ENCODE peak calls at places on chromosomes 7 and 10, in five cellular contexts. C is CD8-positive, alpha-beta T cell; T is cardiac muscle cell; D is CD4-positive, alpha-beta memory T cell; G is mucosa of descending colon. N is an unnamed sample. For H3K4me1, the result is how much of the 10 kb centered on the place peaks cover.

GRCh38 chr7:44935583-44935982 is 43.2 kb downstream of the MYO1G start:
- DNase-seq in C (no peak), T (no peak), D (no peak), G (no peak), N (no peak)

GRCh38 chr7:5552123-5552522 is 128.5 kb upstream of the TNRC18 start:
- DNase-seq in C (no peak), T (no peak), D (no peak), G (no peak), N (no peak)

GRCh38 chr7:120033114-120033513 is 239.9 kb upstream of the KCND2 start:
- DNase-seq in C (no peak), T (no peak), D (no peak), G (no peak), N (no peak)

GRCh38 chr7:140062118-140062527 is 628 bp downstream of the PARP12 start:
- DNase-seq in C (peak), T (no peak), D (peak), G (peak), N (peak)

GRCh38 chr10:58086144-58086762 is 181.4 kb downstream of the IPMK start:
- DNase-seq in C (no peak), T (no peak), D (no peak), G (no peak), N (no peak)

GRCh38 chr7:10789170-10789569 is 184.5 kb upstream of the PHF14 start:
- DNase-seq in C (no peak), T (no peak), D (no peak), G (no peak), N (no peak)

GRCh38 chr7:74656421-74656910 is 1.1 kb upstream of the GTF2I start:
- DNase-seq in C (peak), T (peak), D (peak), G (peak), N (peak)

GRCh38 chr7:5177060-5177459 is 13.0 kb upstream of the WIPI2 start:
- DNase-seq in C (no peak), T (no peak), D (no peak), G (peak), N (no peak)

GRCh38 chr10:123526356-123527079 is 139.6 kb upstream of the GPR26 start:
- DNase-seq in C (no peak), T (no peak), D (no peak), G (no peak), N (no peak)

GRCh38 chr7:133411402-133411801 is 158.5 kb downstream of the EXOC4 start:
- DNase-seq in C (no peak), T (no peak), D (no peak), G (no peak), N (no peak)

GRCh38 chr7:158443014-158443687 is 144.5 kb downstream of the PTPRN2 start:
- DNase-seq in C (no peak), T (no peak), D (no peak), G (no peak), N (no peak)

GRCh38 chr7:107971613-107972012 is 31.3 kb downstream of the LAMB1 start:
- DNase-seq in C (no peak), T (no peak), D (no peak), G (no peak), N (no peak)

GRCh38 chr7:71626206-71626605 is 494.3 kb downstream of the GALNT17 start:
- DNase-seq in C (no peak), T (no peak), D (no peak), G (no peak), N (no peak)

GRCh38 chr10:99344715-99345114 is 15.6 kb downstream of the CNNM1 start:
- DNase-seq in C (no peak), T (no peak), D (no peak), G (no peak), N (no peak)

DNA sequence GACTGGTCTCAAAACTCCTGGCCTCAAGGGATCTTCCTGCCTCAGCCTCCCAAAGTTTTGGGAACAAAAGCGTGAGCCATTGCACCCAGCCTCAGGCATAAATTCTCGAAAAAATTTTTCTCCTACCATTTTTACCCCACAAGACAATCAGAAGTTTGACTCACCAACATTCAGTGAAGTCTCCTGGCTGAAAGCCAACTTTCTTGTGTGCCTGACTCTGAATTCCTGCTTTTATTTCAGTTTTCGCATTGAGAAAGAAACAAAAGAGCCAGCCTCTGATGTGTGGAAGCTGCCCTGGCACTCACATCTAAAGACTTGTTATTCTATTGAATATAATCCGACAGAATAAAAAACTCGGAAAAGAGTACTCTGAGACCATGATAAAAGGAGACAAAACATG is 402.9 kb downstream of the MAGI2 start:
- DNase-seq in C (no peak), T (no peak), D (no peak), G (no peak), N (no peak)
- H3K4me1 ChIP-seq in C (under half), T (under half), D (under half), G (under half), N (under half)

DNA sequence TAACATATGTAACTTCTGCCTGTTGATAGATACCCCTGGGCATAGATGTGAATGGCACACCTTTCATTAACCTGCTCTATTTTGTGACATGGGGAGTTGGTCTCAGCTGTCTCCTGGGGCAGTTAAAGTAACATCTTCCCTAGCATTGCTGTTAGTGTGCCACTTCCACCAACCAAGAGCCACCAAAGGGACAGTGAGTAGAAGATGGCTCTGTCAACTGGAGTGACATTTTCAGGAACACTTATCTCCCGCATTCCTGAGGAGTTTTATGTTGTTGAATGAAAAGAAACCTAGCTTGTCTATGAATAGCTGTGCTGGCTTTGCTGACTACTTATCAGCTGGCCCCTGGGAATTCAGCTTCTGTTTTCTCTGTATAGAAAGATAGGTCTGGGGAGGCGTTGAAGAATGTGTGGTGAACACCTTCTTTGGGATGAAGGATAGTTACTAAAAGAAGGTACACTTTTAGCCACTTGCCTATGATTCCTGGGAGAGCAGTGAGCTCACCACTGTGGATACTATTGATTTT is 7.4 kb downstream of the STARD3NL start:
- DNase-seq in C (no peak), T (peak), D (no peak), G (no peak), N (no peak)
- H3K4me1 ChIP-seq in C (under half), T (under half), D (under half), G (under half), N (under half)

DNA sequence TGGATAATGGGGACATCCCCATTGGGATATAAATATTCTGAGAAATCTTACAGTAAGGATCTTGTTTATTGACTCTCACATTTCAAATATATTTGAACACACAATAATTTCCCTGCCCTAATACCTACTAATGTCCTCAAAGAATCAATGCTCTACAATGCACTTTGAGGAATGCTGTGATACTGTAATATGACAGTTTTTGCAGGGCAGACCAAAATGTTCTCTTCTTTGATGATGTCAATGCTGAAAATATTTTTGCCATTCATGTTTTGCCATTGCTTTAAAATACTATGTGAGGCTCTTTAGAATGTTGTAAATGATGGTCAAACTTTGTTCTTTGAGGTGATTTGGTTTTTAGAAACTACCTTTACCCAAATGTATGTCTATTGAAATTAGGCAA is 594.1 kb downstream of the INHBA start:
- DNase-seq in C (no peak), T (no peak), D (no peak), G (no peak), N (no peak)
- H3K4me1 ChIP-seq in C (under half), T (under half), D (under half), G (under half), N (under half)

GRCh38 chr7:43195768-43196167 is 83.3 kb downstream of the HECW1 start:
- DNase-seq in C (no peak), T (no peak), D (no peak), G (no peak), N (no peak)
- H3K4me1 ChIP-seq in C (under half), T (under half), D (under half), G (under half), N (under half)

DNA sequence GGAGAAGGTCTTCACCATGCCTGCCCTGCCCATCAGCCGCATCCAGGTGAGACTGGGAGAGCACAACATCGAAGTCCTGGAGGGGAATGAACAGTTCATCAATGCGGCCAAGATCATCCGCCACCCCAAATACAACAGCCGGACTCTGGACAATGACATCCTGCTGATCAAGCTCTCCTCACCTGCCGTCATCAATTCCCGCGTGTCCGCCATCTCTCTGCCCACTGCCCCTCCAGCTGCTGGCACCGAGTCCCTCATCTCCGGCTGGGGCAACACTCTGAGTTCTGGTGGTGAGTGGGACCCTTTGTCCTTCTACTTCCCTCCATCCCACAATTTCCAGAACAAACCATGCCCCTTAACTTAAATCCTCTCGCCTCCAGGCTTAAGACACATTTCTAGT is 2.5 kb downstream of the PRSS2 start:
- DNase-seq in C (no peak), T (no peak), D (no peak), G (no peak), N (no peak)
- H3K4me1 ChIP-seq in C (under half), T (under half), D (under half), G (under half), N (under half)

GRCh38 chr7:2525931-2526630 is 6.5 kb downstream of the LFNG start:
- DNase-seq in C (no peak), T (no peak), D (no peak), G (no peak), N (no peak)
- H3K4me1 ChIP-seq in C (half or more), T (under half), D (half or more), G (half or more), N (half or more)

GRCh38 chr10:4131407-4132215 is 346.6 kb upstream of the KLF6 start:
- DNase-seq in C (no peak), T (no peak), D (peak), G (no peak), N (no peak)

GRCh38 chr10:4127518-4128315 is 342.7 kb upstream of the KLF6 start:
- DNase-seq in C (no peak), T (no peak), D (peak), G (no peak), N (no peak)

GRCh38 chr10:4132216-4132556 is 347.2 kb upstream of the KLF6 start:
- DNase-seq in C (no peak), T (no peak), D (no peak), G (no peak), N (no peak)

GRCh38 chr10:4129866-4130455 is 345.0 kb upstream of the KLF6 start:
- DNase-seq in C (no peak), T (no peak), D (no peak), G (no peak), N (no peak)

GRCh38 chr10:4130685-4131084 is 345.7 kb upstream of the KLF6 start:
- DNase-seq in C (no peak), T (no peak), D (peak), G (no peak), N (peak)
- H3K4me1 ChIP-seq in C (under half), T (under half), D (half or more), G (under half), N (under half)

GRCh38 chr10:26800468-26800867 is 60.3 kb downstream of the ABI1 start:
- DNase-seq in C (no peak), T (no peak), D (no peak), G (no peak), N (no peak)

GRCh38 chr10:26801831-26802230 is 58.9 kb downstream of the ABI1 start:
- DNase-seq in C (no peak), T (no peak), D (no peak), G (no peak), N (no peak)

GRCh38 chr10:26799342-26799741 is 61.4 kb downstream of the ABI1 start:
- DNase-seq in C (no peak), T (no peak), D (peak), G (no peak), N (peak)

GRCh38 chr10:26802527-26802926 is 58.2 kb downstream of the ABI1 start:
- DNase-seq in C (no peak), T (no peak), D (no peak), G (no peak), N (no peak)

DNA sequence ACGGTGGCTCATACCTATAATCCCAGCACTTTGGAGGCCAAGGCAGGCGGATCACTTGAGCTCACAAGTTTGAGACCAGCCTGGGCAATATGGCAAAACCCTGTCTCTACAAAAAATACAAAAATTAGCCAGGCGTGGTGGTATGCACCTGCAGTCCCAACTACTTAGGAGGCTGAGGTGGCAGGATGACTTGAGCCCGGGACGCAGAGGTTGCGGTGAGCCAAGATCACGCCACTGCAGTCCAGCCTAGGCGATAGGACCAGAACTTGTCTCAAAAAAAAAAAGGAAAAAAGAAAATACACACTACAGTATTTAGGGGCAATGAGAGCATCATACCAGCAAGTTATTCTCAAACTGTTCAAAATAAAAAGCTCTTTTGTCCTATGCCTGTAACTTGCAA is 59.5 kb downstream of the ABI1 start:
- DNase-seq in C (no peak), T (no peak), D (no peak), G (no peak), N (no peak)
- H3K4me1 ChIP-seq in C (under half), T (under half), D (half or more), G (under half), N (under half)

GRCh38 chr10:77520290-77520689 is 117.3 kb downstream of the KCNMA1 start:
- DNase-seq in C (no peak), T (no peak), D (no peak), G (no peak), N (no peak)
- H3K4me1 ChIP-seq in C (under half), T (under half), D (under half), G (under half), N (under half)

GRCh38 chr7:151249034-151249731 is 689 bp upstream of the SMARCD3 start:
- DNase-seq in C (no peak), T (peak), D (peak), G (peak), N (no peak)

GRCh38 chr7:151251328-151251925 is 2.9 kb upstream of the SMARCD3 start:
- DNase-seq in C (peak), T (peak), D (no peak), G (peak), N (no peak)

GRCh38 chr7:151250181-151251095 is 1.9 kb upstream of the SMARCD3 start:
- DNase-seq in C (no peak), T (no peak), D (no peak), G (no peak), N (no peak)

GRCh38 chr7:151248191-151249033 is at the start of gene SMARCD3:
- DNase-seq in C (peak), T (peak), D (no peak), G (peak), N (no peak)

DNA sequence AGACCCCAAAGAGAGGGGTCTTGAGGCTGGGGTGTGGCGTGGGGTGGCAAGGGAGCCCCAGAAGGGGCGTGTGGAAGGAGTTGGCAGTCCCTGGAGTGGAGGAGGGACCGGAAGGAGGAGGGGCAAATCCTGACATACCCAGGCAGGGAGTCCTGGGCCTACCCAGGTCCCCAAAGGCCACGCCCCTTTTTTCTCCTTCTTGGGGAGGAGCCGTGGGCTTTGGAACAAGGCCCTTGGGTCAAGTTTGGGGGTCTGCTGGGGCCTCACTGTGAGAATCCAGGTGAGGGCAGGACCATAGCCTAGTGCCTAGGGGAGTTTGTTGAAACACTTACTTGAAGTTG is 1.2 kb upstream of the SMARCD3 start:
- DNase-seq in C (no peak), T (peak), D (no peak), G (peak), N (peak)
- H3K4me1 ChIP-seq in C (under half), T (half or more), D (under half), G (under half), N (under half)